ENCODE peak calls at places on chromosomes 6 and 20, in four cellular contexts. I, M, K and L are unnamed samples.

GRCh38 chr6:116385462-116385807 is 14.7 kb downstream of the DSE start:
- DNase-seq in I (no peak), M (no peak), K (no peak), L (no peak)

GRCh38 chr6:156065838-156066237 is 610.2 kb upstream of the NOX3 start:
- DNase-seq in I (no peak), M (no peak), K (no peak), L (no peak)

GRCh38 chr6:170542031-170542719 is 10.9 kb downstream of the PSMB1 start:
- DNase-seq in I (no peak), M (no peak), K (no peak), L (no peak)

GRCh38 chr6:108175592-108176279 is 9.9 kb downstream of the NR2E1 start:
- DNase-seq in I (no peak), M (no peak), K (no peak), L (no peak)

GRCh38 chr20:13898012-13898612 is 92.3 kb downstream of the SEL1L2 start:
- DNase-seq in I (peak; percentile 23), M (no peak), K (no peak), L (no peak)

GRCh38 chr6:41599836-41600445 is 38.3 kb upstream of the MDFI start:
- DNase-seq in I (no peak), M (no peak), K (no peak), L (no peak)

GRCh38 chr6:152642578-152643375 is 5.6 kb upstream of the SYNE1 start:
- DNase-seq in I (peak; percentile 77), M (no peak), K (peak; percentile 7), L (no peak)

GRCh38 chr6:42260972-42261371 is 43.3 kb upstream of the MRPS10 start:
- DNase-seq in I (peak; percentile 34), M (no peak), K (peak; percentile 50), L (no peak)

GRCh38 chr6:161748535-161749386 is 474.9 kb upstream of the AGPAT4 start:
- DNase-seq in I (peak; percentile 82), M (no peak), K (no peak), L (no peak)

GRCh38 chr20:19397676-19398075 is 185.2 kb downstream of the SLC24A3 start:
- DNase-seq in I (no peak), M (no peak), K (no peak), L (no peak)

GRCh38 chr6:168335341-168335740 is 15.8 kb upstream of the DACT2 start:
- DNase-seq in I (no peak), M (no peak), K (no peak), L (no peak)

GRCh38 chr20:36824142-36824940 is 50.8 kb upstream of the DSN1 start:
- DNase-seq in I (no peak), M (no peak), K (no peak), L (no peak)

GRCh38 chr6:90251295-90251992 is 45.2 kb downstream of the BACH2 start:
- DNase-seq in I (no peak), M (no peak), K (no peak), L (no peak)

GRCh38 chr6:14549319-14549770 is 431.8 kb downstream of the CD83 start:
- DNase-seq in I (no peak), M (no peak), K (no peak), L (no peak)

GRCh38 chr6:38346291-38347079 is 293.2 kb downstream of the BTBD9 start:
- DNase-seq in I (no peak), M (no peak), K (no peak), L (no peak)

GRCh38 chr6:48825501-48826317 is 637.3 kb downstream of the MMUT start:
- DNase-seq in I (no peak), M (no peak), K (no peak), L (no peak)

GRCh38 chr20:48120120-48120519 is 334.8 kb upstream of the SULF2 start:
- DNase-seq in I (no peak), M (no peak), K (no peak), L (no peak)

GRCh38 chr6:29941006-29941405 is 1.3 kb upstream of the HLA-A start:
- DNase-seq in I (no peak), M (peak; percentile 8), K (no peak), L (no peak)

GRCh38 chr6:55868910-55869479 is 6.4 kb downstream of the BMP5 start:
- DNase-seq in I (no peak), M (no peak), K (no peak), L (no peak)

GRCh38 chr6:83270971-83271714 is 78.0 kb downstream of the RWDD2A start:
- DNase-seq in I (no peak), M (no peak), K (no peak), L (no peak)

GRCh38 chr6:617485-618100 is 39.3 kb downstream of the HUS1B start:
- DNase-seq in I (no peak), M (no peak), K (no peak), L (peak; percentile 25)

GRCh38 chr6:609905-610304 is 47.0 kb downstream of the HUS1B start:
- DNase-seq in I (no peak), M (no peak), K (no peak), L (no peak)

GRCh38 chr6:610882-611281 is 46.0 kb downstream of the HUS1B start:
- DNase-seq in I (no peak), M (no peak), K (no peak), L (no peak)

GRCh38 chr6:613981-614380 is 42.9 kb downstream of the HUS1B start:
- DNase-seq in I (no peak), M (no peak), K (no peak), L (no peak)
- H3K36me3 ChIP-seq in I (peaks cover 3% of the 10 kb centered on the region), M (peaks cover 22% of the 10 kb centered on the region), K (peaks cover 18% of the 10 kb centered on the region), L (peaks cover 14% of the 10 kb centered on the region)

DNA sequence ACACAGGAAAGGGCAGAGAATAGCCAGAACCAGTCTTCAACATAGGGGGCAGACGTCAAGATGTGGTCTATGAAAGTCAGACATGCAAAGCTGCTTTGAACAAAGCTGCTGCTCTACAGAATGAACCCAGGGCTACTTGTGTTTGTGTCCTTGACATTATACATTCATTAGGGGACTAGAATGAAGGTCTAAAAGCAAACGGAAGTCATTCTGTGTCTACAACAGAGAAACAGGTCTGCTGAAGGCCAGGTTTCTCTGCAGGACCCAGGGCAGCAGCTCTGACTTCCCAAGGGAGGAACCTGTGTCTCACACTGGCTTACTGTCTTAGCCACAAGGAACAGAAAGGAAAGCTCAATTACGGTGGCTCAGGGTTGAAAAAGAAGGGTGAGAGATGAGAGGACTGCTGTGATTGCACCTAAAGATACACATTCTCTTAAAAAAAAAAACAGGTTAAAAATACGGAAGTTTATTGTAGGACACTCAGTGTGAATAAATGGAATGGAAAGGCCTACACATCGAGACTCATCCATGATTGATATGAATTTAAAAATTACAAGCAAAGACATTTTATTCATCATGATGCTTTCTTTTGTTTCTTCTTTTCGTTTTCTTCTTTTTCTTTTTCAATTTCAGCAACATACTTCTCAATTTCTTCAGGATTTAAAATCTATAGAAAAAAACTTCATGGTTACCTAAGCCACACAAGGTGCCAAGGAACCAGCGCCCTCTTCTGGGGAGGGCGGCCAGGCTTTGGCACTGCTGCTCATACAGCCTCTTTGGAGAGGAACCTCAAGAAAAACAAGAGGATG is 6.7 kb downstream of the PSMA7 start:
- DNase-seq in I (peak; percentile 80), M (peak; percentile 52), K (peak; percentile 73), L (peak; percentile 73)
- H3K36me3 ChIP-seq in I (peaks cover 71% of the 10 kb centered on the region), M (peaks cover 86% of the 10 kb centered on the region), K (peaks cover 100% of the 10 kb centered on the region), L (peaks cover 81% of the 10 kb centered on the region)

DNA sequence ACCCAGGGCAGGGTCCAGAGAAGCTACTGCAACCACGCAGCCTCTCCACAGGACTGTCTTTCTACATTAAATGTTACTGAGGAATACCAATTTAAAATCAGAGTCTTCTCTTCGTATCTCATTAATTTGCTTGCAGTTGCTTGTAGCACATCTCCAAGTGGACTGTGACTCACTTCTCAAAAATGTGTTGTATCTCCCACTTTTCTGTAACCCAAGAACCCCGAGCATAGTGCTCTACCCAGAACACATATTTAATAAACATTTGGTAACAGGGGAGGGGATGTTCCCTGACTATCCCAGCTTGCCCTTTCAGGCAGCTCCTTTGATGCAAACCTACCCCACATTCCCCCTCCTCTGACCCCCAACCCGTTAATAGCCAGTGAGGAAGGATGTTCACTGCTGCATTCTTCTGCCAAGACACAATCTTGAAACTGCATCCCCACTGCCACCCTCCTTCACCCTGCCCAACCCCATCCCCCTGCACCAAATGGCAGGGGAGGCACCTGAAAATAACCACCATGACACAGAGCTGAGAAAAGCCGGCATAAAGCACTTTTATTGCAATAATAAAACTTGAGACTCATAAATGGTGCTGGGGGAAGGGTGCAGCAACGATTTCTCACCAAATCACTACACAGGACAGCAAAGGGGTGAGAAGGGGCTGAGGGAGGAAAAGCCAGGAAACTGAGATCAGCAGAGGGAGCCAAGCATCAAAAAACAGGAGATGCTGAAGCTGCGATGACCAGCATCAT is 24.2 kb downstream of the FKBP1A start:
- DNase-seq in I (no peak), M (no peak), K (no peak), L (no peak)
- H3K36me3 ChIP-seq in I (peaks cover 10% of the 10 kb centered on the region), M (peaks cover 30% of the 10 kb centered on the region), K (peaks cover 66% of the 10 kb centered on the region), L (peaks cover 26% of the 10 kb centered on the region)

DNA sequence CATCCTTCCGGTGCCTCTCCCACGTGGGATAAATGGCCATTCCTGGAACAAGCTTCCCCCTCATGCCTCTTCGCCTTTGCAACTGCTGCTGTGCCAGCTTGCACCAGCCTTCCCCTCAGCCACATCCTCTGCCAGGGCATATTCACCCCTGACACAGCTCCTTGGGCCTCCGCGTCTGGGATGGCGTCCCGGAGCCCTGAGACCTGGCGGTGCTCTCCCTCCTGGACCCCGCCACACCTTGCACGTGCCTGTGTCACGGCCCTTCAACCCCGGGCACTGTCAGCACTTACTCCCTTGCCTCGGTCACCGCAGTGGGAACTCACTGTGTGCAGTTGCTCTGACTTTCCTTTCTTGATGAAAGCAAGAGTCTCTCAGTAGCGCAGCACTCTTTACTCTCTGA is 13.2 kb downstream of the BPHL start:
- DNase-seq in I (no peak), M (no peak), K (no peak), L (no peak)
- H3K36me3 ChIP-seq in I (peaks cover 33% of the 10 kb centered on the region), M (no peaks in the 10 kb centered on the region), K (peaks cover 16% of the 10 kb centered on the region), L (no peaks in the 10 kb centered on the region)